ENCODE peak calls at places on chromosome 9, in ten cellular contexts. R is AG04450; S is HCT116; T is mesenchymal stem cell; N is BJ; A is astrocyte of the cerebellum; U is tibial nerve; Q is dorsolateral prefrontal cortex; C is suprapubic skin; E is CD4-positive, CD25-positive, alpha-beta regulatory T cell. W is an unnamed sample.
A peak's percentile ranks its signal among the peaks of the same experiment; 100 is the strongest.

GRCh38 chr9:128276574-128277270 is 646 bp downstream of the SWI5 start:
- DNase-seq in R (no peak), S (no peak), T (peak; percentile 68), N (no peak), A (no peak), U (peak; percentile 37), Q (no peak), C (peak; percentile 84), E (no peak), W (no peak)

GRCh38 chr9:86749530-86750275 is 197.6 kb downstream of the GAS1 start:
- DNase-seq in R (peak; percentile 81), S (no peak), T (peak; percentile 50), N (no peak), A (no peak), U (no peak), Q (no peak), C (no peak), E (no peak), W (no peak)

GRCh38 chr9:121753802-121754654 is 102.6 kb downstream of the DAB2IP start:
- DNase-seq in R (no peak), S (no peak), T (no peak), N (no peak), A (no peak), U (no peak), Q (no peak), C (no peak), E (no peak), W (no peak)

GRCh38 chr9:123996731-123997421 is 14.7 kb upstream of the LHX2 start:
- DNase-seq in R (no peak), S (no peak), T (no peak), N (no peak), A (no peak), U (no peak), Q (no peak), C (no peak), E (no peak), W (no peak)

GRCh38 chr9:72474676-72475075 is 46.7 kb upstream of the TMC1 start:
- DNase-seq in R (peak; percentile 54), S (no peak), T (peak; percentile 80), N (no peak), A (no peak), U (no peak), Q (no peak), C (no peak), E (no peak), W (no peak)

GRCh38 chr9:22682536-22683392 is 236.1 kb downstream of the DMRTA1 start:
- DNase-seq in R (peak; percentile 49), S (no peak), T (peak; percentile 88), N (peak; percentile 79), A (no peak), U (no peak), Q (no peak), C (no peak), E (no peak), W (no peak)

GRCh38 chr9:106482733-106483132 is 380.2 kb upstream of the ZNF462 start:
- DNase-seq in R (no peak), S (no peak), T (peak; percentile 30), N (no peak), A (no peak), U (no peak), Q (no peak), C (no peak), E (no peak), W (no peak)

GRCh38 chr9:95854386-95855015 is 21.0 kb upstream of the ERCC6L2 start:
- DNase-seq in R (peak; percentile 20), S (no peak), T (peak; percentile 34), N (no peak), A (peak; percentile 53), U (no peak), Q (no peak), C (no peak), E (no peak), W (no peak)

GRCh38 chr9:125532412-125532811 is 174.6 kb downstream of the MAPKAP1 start:
- DNase-seq in R (no peak), S (no peak), T (peak; percentile 24), N (no peak), A (no peak), U (no peak), Q (no peak), C (no peak), E (no peak), W (no peak)

GRCh38 chr9:125532812-125533594 is 174.0 kb downstream of the MAPKAP1 start:
- DNase-seq in R (no peak), S (no peak), T (no peak), N (no peak), A (no peak), U (no peak), Q (no peak), C (no peak), E (no peak), W (no peak)

GRCh38 chr9:125536184-125537152 is 170.5 kb downstream of the MAPKAP1 start:
- DNase-seq in R (no peak), S (no peak), T (peak; percentile 42), N (no peak), A (no peak), U (no peak), Q (no peak), C (no peak), E (no peak), W (no peak)

GRCh38 chr9:125537442-125538091 is 169.4 kb downstream of the MAPKAP1 start:
- DNase-seq in R (no peak), S (no peak), T (no peak), N (no peak), A (no peak), U (no peak), Q (no peak), C (no peak), E (no peak), W (no peak)

DNA sequence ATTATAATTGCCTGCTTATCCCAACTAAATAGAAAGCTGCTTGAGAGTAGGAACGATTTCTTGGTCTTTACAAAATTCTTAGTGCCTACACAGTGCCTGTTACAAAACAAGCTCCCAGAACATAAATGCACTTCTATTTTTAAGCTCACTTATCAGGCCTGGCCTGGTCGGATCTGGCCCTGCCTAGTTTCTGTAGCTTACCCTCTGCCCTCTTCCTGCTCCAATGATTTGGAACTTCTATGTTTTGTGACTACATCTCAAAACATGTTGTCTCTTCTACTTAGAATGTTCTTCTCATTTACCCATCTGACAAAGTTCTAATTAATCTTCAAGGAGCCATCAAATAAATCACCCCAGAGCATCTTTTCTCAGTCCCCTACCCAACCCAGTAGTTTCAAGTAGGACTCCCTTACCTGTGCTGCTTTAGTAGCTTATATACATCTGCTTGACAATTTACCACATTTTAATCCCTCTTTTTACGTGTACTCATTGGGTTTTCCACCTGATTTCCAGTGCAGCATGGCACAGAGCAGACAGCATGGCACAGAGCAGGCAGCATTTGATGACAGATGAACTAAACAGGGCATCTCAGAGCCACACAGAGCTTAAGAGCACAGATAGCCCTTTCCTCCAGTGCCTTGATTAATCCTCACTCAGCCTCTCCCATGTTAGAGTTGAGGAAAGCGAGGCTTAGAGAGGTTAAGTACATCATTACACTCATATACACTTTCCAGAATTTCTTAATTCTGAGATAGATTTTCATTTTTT is 171.9 kb downstream of the MAPKAP1 start:
- DNase-seq in R (no peak), S (no peak), T (no peak), N (no peak), A (no peak), U (no peak), Q (no peak), C (no peak), E (no peak), W (no peak)
- H3K4me3 ChIP-seq in R (no peak overlapping the region), S (no peak overlapping the region), T (no peak overlapping the region), N (no peak overlapping the region), A (no peak overlapping the region), U (no peak overlapping the region), Q (no peak overlapping the region), C (no peak overlapping the region), E (no peak overlapping the region), W (no peak overlapping the region)

GRCh38 chr9:135480942-135481315 is 1.3 kb downstream of the PPP1R26 start:
- DNase-seq in R (no peak), S (no peak), T (no peak), N (no peak), A (no peak), U (no peak), Q (no peak), C (no peak), E (no peak), W (no peak)

GRCh38 chr9:135480071-135480941 is 724 bp downstream of the PPP1R26 start:
- DNase-seq in R (no peak), S (no peak), T (peak; percentile 57), N (no peak), A (no peak), U (no peak), Q (no peak), C (no peak), E (no peak), W (no peak)

GRCh38 chr9:135478858-135479468 is 619 bp upstream of the PPP1R26 start:
- DNase-seq in R (no peak), S (no peak), T (peak; percentile 45), N (no peak), A (no peak), U (peak; percentile 29), Q (no peak), C (no peak), E (no peak), W (no peak)

GRCh38 chr9:135478191-135478590 is 1.4 kb upstream of the PPP1R26 start:
- DNase-seq in R (no peak), S (no peak), T (no peak), N (no peak), A (no peak), U (no peak), Q (no peak), C (no peak), E (no peak), W (no peak)

GRCh38 chr9:135479469-135480052 is at the start of gene PPP1R26:
- DNase-seq in R (no peak), S (no peak), T (no peak), N (no peak), A (no peak), U (no peak), Q (no peak), C (no peak), E (no peak), W (no peak)
- H3K4me3 ChIP-seq in R (peak within 1 kb of the TSS; percentile 75), S (peak within 1 kb of the TSS; percentile 91), T (peak within 1 kb of the TSS; percentile 87), N (peak within 1 kb of the TSS; percentile 89), A (peak within 1 kb of the TSS; percentile 72), U (peak within 1 kb of the TSS; percentile 84), Q (peak within 1 kb of the TSS; percentile 83), C (peak within 1 kb of the TSS; percentile 83), E (no peak within 1 kb of the TSS), W (no peak within 1 kb of the TSS)

GRCh38 chr9:79687131-79687447 is 115.3 kb downstream of the TLE4 start:
- DNase-seq in R (no peak), S (no peak), T (no peak), N (no peak), A (no peak), U (no peak), Q (no peak), C (no peak), E (no peak), W (peak; percentile 76)

GRCh38 chr9:79688363-79688762 is 116.6 kb downstream of the TLE4 start:
- DNase-seq in R (no peak), S (no peak), T (no peak), N (no peak), A (no peak), U (no peak), Q (no peak), C (no peak), E (no peak), W (no peak)

GRCh38 chr9:79685576-79685975 is 113.8 kb downstream of the TLE4 start:
- DNase-seq in R (no peak), S (no peak), T (no peak), N (peak; percentile 48), A (no peak), U (no peak), Q (no peak), C (no peak), E (no peak), W (no peak)

GRCh38 chr9:79684711-79685575 is 113.2 kb downstream of the TLE4 start:
- DNase-seq in R (no peak), S (no peak), T (no peak), N (no peak), A (no peak), U (no peak), Q (no peak), C (no peak), E (no peak), W (no peak)

DNA sequence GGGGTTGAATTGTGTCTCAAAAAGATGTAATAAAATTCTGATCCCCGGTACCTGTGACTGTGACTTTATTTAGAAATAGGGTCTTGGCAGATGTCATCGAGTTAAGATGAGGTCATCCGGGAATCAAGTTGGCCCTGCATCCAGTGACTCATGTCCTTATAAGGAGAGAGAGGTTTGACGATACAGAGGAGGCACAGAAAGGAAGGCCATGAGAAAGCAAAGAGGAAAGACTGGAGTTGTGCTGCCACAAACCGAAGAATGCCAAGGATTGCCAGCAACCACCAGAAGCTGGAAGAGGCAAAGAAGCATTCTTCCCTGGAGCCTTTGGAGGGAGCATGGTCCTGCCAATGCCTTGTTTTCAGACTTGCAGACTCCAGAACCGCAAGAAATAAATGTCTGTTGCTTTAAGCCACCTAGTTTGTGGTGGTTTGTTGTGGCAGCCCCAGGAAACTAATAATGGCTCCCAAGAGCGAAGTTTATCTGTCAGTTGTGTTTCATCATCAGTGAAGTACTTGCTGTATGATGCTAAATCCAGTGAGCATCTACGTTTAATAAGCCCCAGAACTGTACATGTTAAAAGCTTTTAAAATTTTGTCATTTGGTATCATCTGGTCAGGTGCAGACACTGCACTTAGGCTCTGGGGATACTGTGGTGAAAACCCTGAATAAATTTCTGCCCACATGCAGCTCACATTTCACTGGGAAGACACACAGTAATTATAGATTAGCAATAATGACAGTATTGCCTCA is 114.8 kb downstream of the TLE4 start:
- DNase-seq in R (peak; percentile 23), S (no peak), T (peak; percentile 42), N (peak; percentile 43), A (peak; percentile 99), U (no peak), Q (no peak), C (peak; percentile 60), E (no peak), W (peak; percentile 43)
- H3K4me3 ChIP-seq in R (no peak overlapping the region), S (no peak overlapping the region), T (no peak overlapping the region), N (no peak overlapping the region), A (no peak overlapping the region), U (no peak overlapping the region), Q (no peak overlapping the region), C (no peak overlapping the region), E (no peak overlapping the region), W (no peak overlapping the region)

GRCh38 chr9:77587036-77587435 is 61.1 kb downstream of the GNA14 start:
- DNase-seq in R (no peak), S (no peak), T (no peak), N (no peak), A (no peak), U (no peak), Q (no peak), C (no peak), E (no peak), W (no peak)

GRCh38 chr9:77585335-77585786 is 62.8 kb downstream of the GNA14 start:
- DNase-seq in R (no peak), S (no peak), T (no peak), N (no peak), A (no peak), U (no peak), Q (no peak), C (no peak), E (no peak), W (no peak)

GRCh38 chr9:77587851-77588250 is 60.3 kb downstream of the GNA14 start:
- DNase-seq in R (no peak), S (no peak), T (no peak), N (no peak), A (no peak), U (no peak), Q (no peak), C (no peak), E (no peak), W (no peak)

GRCh38 chr9:77588319-77588937 is 59.7 kb downstream of the GNA14 start:
- DNase-seq in R (peak; percentile 51), S (no peak), T (peak; percentile 85), N (peak; percentile 82), A (peak; percentile 35), U (no peak), Q (no peak), C (no peak), E (no peak), W (no peak)

DNA sequence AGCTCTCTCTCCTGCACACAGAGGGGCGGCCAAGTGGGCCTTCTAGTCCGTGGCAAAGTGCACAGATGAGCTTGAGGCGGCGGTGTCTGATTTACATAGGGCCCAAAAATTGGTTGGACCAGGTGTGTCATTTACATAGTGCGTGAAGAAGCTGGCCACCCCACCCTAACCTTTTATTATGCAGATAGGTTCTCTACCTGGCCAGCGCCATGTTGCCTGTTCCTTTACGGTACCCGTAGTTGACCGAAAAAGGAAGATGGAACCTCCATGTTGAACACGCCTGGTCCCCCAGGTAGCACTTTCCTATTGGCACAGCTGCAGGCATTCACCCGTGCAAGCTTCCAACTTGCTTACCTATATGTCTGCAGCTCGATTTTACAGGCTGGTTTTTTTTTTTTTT is 61.5 kb downstream of the GNA14 start:
- DNase-seq in R (no peak), S (no peak), T (no peak), N (no peak), A (no peak), U (no peak), Q (no peak), C (no peak), E (no peak), W (no peak)
- H3K4me3 ChIP-seq in R (no peak overlapping the region), S (no peak overlapping the region), T (peak overlapping the region; percentile 10), N (no peak overlapping the region), A (no peak overlapping the region), U (no peak overlapping the region), Q (no peak overlapping the region), C (no peak overlapping the region), E (no peak overlapping the region), W (no peak overlapping the region)